ENCODE peak calls at places on chromosome 7, in four cellular contexts. R is neural progenitor cell, T is iPS DF 6.9, M is stomach. A is an unnamed sample.

GRCh38 chr7:93985101-93985500 is 19.1 kb downstream of the BET1 start:
- DNase-seq in R (no peak), T (no peak), M (no peak), A (no peak)

GRCh38 chr7:108973075-108973474 is 403.4 kb downstream of the DNAJB9 start:
- DNase-seq in R (peak; percentile 46), T (peak; percentile 4), M (no peak), A (no peak)

GRCh38 chr7:5678295-5679046 is 103.0 kb downstream of the RNF216 start:
- DNase-seq in R (no peak), T (no peak), M (no peak), A (no peak)

GRCh38 chr7:120684463-120684862 is 173.5 kb downstream of the TSPAN12 start:
- DNase-seq in R (peak; percentile 21), T (peak; percentile 16), M (no peak), A (no peak)

GRCh38 chr7:9030131-9030530 is 596.7 kb downstream of the NXPH1 start:
- DNase-seq in R (no peak), T (no peak), M (no peak), A (no peak)

GRCh38 chr7:46485481-46486065 is 564.5 kb upstream of the IGFBP3 start:
- DNase-seq in R (no peak), T (no peak), M (no peak), A (no peak)

GRCh38 chr7:47283497-47284131 is 298.3 kb downstream of the TNS3 start:
- DNase-seq in R (no peak), T (no peak), M (no peak), A (no peak)

GRCh38 chr7:112779667-112780066 is 10.5 kb downstream of the TMEM168 start:
- DNase-seq in R (no peak), T (no peak), M (no peak), A (no peak)

GRCh38 chr7:143992677-143993076 is 7.4 kb upstream of the OR6B1 start:
- DNase-seq in R (no peak), T (no peak), M (no peak), A (no peak)

GRCh38 chr7:145016068-145016467 is 180.2 kb upstream of the TPK1 start:
- DNase-seq in R (peak; percentile 27), T (peak; percentile 9), M (no peak), A (no peak)

GRCh38 chr7:47266799-47267198 is 315.1 kb downstream of the TNS3 start:
- DNase-seq in R (no peak), T (no peak), M (peak; percentile 78), A (peak; percentile 64)

GRCh38 chr7:133697585-133697984 is 429.6 kb upstream of the LRGUK start:
- DNase-seq in R (no peak), T (no peak), M (no peak), A (no peak)

GRCh38 chr7:131623154-131623553 is 66.7 kb upstream of the PODXL start:
- DNase-seq in R (no peak), T (no peak), M (no peak), A (no peak)

GRCh38 chr7:100007887-100008286 is 7.5 kb upstream of the ZKSCAN1 start:
- DNase-seq in R (peak; percentile 34), T (no peak), M (no peak), A (no peak)

GRCh38 chr7:141754939-141755338 is 9.0 kb upstream of the TAS2R3 start:
- DNase-seq in R (peak; percentile 61), T (peak; percentile 39), M (no peak), A (no peak)

GRCh38 chr7:138359891-138360582 is 100.0 kb upstream of the TRIM24 start:
- DNase-seq in R (no peak), T (no peak), M (no peak), A (no peak)

GRCh38 chr7:41810258-41810576 is 107.3 kb upstream of the INHBA start:
- DNase-seq in R (no peak), T (no peak), M (no peak), A (peak; percentile 69)

DNA sequence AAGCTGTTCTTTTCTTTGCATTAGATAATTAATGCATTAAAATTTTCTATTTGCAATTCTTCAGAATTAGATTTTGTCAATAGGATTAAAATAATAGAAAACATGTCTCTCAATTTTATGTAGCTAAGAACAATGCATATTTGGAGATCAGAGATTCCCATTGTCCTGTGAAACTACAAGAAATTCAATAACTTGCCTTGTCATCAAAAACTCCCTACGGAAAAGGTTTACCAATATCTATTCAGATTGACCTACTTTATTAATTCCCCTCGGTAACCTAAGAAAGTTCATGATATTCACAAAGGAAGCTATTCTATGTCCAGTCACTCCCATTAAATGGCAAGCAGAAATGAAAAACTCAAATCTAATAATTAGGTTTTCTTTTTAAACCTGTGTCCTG is 172.6 kb downstream of the SEMA3A start:
- DNase-seq in R (no peak), T (no peak), M (no peak), A (no peak)
- H3K27ac ChIP-seq in R (no peak overlapping the region), T (no peak overlapping the region), M (no peak overlapping the region), A (no peak overlapping the region)

GRCh38 chr7:159172314-159172892 is 27.7 kb upstream of the VIPR2 start:
- DNase-seq in R (no peak), T (no peak), M (no peak), A (no peak)
- H3K9me3 ChIP-seq in R (no peaks in the 10 kb centered on the region), T (peaks cover 12% of the 10 kb centered on the region), M (no peaks in the 10 kb centered on the region), A (no peaks in the 10 kb centered on the region)

GRCh38 chr7:116708861-116709260 is 36.9 kb downstream of the MET start:
- DNase-seq in R (no peak), T (no peak), M (no peak), A (no peak)

GRCh38 chr7:116708248-116708647 is 36.3 kb downstream of the MET start:
- DNase-seq in R (no peak), T (no peak), M (no peak), A (no peak)

GRCh38 chr7:116705419-116705818 is 33.4 kb downstream of the MET start:
- DNase-seq in R (no peak), T (no peak), M (no peak), A (no peak)

GRCh38 chr7:116706668-116707126 is 34.7 kb downstream of the MET start:
- DNase-seq in R (no peak), T (no peak), M (no peak), A (no peak)

DNA sequence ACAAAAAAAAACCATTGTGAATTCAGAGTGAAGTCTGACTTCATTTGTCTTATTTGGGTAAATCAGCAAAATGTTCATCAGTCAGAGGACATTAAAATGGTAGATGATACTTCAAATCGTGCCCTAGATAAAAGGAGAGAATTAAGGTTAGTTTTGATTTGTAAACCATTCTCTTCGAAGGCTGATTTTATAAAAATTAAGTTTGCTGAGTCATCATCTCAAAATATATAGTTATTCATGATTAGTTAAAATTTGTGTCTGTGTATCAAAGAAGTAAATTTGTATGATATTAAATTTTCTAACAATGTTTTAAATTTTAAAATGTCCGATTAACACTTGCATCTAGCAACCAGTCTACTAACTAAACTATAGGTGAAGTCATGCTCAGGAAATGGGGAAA is 35.3 kb downstream of the MET start:
- DNase-seq in R (no peak), T (no peak), M (no peak), A (no peak)
- H3K27ac ChIP-seq in R (no peak overlapping the region), T (no peak overlapping the region), M (no peak overlapping the region), A (no peak overlapping the region)

DNA sequence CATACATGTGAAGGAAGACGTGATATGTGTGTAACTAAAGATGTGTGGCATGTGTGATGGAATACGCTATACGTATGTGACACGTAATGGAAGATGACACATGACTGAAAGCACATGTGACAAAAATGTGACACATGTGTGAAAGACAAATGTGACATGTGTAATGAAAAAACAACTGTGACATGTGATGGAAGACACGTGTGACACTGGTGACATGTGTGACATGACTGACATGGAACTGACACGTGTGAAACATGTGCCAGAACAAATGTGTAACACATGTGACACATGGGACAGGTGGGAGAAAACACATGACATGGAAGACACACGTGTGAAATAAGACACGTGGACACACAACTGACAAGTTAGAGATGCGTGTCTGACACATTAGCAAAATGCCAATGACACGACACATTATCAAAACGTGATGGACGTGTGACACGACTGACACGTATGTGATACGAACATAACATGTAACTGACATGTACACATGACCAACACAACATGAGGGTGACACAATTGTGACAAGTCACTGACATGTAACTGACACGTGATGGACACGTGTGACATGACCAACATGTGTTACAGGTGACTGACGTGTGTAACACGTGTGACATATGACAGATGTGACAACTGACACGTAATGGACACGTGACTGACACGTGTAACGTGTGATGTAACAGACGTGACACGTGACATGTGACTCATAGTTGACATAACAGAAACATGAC is 24.4 kb downstream of the CRPPA start:
- DNase-seq in R (peak; percentile 3), T (no peak), M (no peak), A (no peak)
- H3K9me3 ChIP-seq in R (peaks cover 21% of the 10 kb centered on the region), T (peaks cover 2% of the 10 kb centered on the region), M (no peaks in the 10 kb centered on the region), A (no peaks in the 10 kb centered on the region)

GRCh38 chr7:129721139-129721538 is 109.6 kb downstream of the NRF1 start:
- DNase-seq in R (no peak), T (no peak), M (no peak), A (no peak)

GRCh38 chr7:129714514-129715063 is 103.1 kb downstream of the NRF1 start:
- DNase-seq in R (no peak), T (no peak), M (no peak), A (no peak)

GRCh38 chr7:129724796-129725195 is 113.3 kb downstream of the NRF1 start:
- DNase-seq in R (no peak), T (no peak), M (no peak), A (no peak)

DNA sequence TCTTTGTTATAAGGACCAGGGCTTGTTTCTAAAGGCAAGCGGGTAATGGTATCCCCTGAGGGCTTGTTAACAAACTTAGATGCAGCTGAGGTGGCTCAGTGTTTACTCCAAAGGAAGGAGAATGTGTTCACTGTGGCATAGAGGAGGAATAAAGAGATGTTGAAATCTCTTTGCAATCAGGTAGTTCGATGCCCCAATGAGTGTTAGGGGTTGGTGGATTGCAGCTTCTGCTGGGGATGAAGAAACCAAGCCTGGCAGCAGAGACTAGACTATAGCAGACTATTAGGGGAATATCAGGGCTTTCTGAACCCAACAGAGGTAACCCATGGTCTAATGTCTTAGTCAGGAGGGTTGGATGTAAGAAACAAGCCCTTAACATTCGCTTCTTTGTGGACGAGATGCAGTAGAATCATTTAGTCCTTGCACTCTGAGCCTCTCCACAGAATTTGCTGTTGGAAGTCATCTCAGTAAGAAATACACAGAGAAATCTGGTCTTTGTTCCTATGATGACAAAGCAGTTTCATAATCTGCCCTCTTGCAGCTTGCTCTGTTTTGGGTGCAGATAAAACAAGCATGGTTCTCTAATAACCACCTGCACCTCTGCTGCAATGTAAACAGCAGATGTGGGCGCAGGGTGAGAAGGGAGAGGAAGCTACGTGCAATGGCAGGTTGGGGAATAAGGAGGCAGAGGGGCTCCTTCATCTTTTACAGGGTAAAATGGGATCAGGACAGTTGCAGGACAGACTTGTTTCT is 108.6 kb downstream of the NRF1 start:
- DNase-seq in R (no peak), T (no peak), M (no peak), A (no peak)
- H3K27ac ChIP-seq in R (no peak overlapping the region), T (no peak overlapping the region), M (no peak overlapping the region), A (no peak overlapping the region)

GRCh38 chr7:151063212-151063561 is 3.8 kb downstream of the SLC4A2 start:
- DNase-seq in R (no peak), T (no peak), M (no peak), A (no peak)

GRCh38 chr7:151066273-151066974 is 7.0 kb downstream of the SLC4A2 start:
- DNase-seq in R (no peak), T (no peak), M (no peak), A (no peak)

GRCh38 chr7:151064454-151064853 is 5.1 kb downstream of the SLC4A2 start:
- DNase-seq in R (no peak), T (no peak), M (no peak), A (no peak)

GRCh38 chr7:151064993-151065392 is 5.6 kb downstream of the SLC4A2 start:
- DNase-seq in R (no peak), T (no peak), M (no peak), A (no peak)

GRCh38 chr7:151065516-151065915 is 6.1 kb downstream of the SLC4A2 start:
- DNase-seq in R (no peak), T (no peak), M (no peak), A (no peak)
- H3K9me3 ChIP-seq in R (no peaks in the 10 kb centered on the region), T (no peaks in the 10 kb centered on the region), M (no peaks in the 10 kb centered on the region), A (no peaks in the 10 kb centered on the region)

A was measured in upper lobe of right lung.